ENCODE peak calls at places on chromosomes 12 and 14, in six cellular contexts. I, Z, X, L, P and Q are unnamed samples.

GRCh38 chr12:53201639-53202038 is 5.4 kb downstream of the ITGB7 start:
- DNase-seq in L (no peak), I (no peak), P (no peak), Z (no peak), X (no peak), Q (no peak)

GRCh38 chr12:67251012-67251411 is 18.1 kb upstream of the CAND1 start:
- DNase-seq in Z (no peak), L (no peak), I (no peak), P (no peak), X (no peak), Q (no peak)

GRCh38 chr12:65649126-65649525 is 175.2 kb upstream of the HMGA2 start:
- DNase-seq in X (peak), Z (no peak), L (peak), P (peak), I (peak), Q (peak)

GRCh38 chr14:87430810-87431209 is 562.2 kb downstream of the GALC start:
- DNase-seq in L (peak), I (peak), Z (no peak), P (peak), X (no peak), Q (peak)

GRCh38 chr12:132266802-132267201 is 62.6 kb downstream of the GALNT9 start:
- DNase-seq in P (no peak), L (no peak), I (no peak), X (no peak), Z (peak), Q (no peak)

GRCh38 chr12:19248929-19249602 is 119.5 kb downstream of the PLEKHA5 start:
- DNase-seq in L (no peak), Z (no peak), X (no peak), P (peak), I (no peak), Q (peak)

GRCh38 chr12:102407776-102408486 is 72.4 kb downstream of the IGF1 start:
- DNase-seq in I (no peak), P (peak), L (no peak), Z (no peak), X (no peak), Q (no peak)

GRCh38 chr14:50668008-50668851 is at the start of gene SAV1:
- DNase-seq in P (peak), X (peak), L (peak), I (no peak), Z (peak), Q (peak)

GRCh38 chr12:64656429-64656828 is 46.1 kb downstream of the RASSF3 start:
- DNase-seq in P (no peak), Z (no peak), X (no peak), L (peak), I (no peak), Q (no peak)

GRCh38 chr12:57460457-57461325 is 1.1 kb downstream of the GLI1 start:
- DNase-seq in L (no peak), X (no peak), I (peak), Z (peak), P (no peak), Q (no peak)

GRCh38 chr12:108712164-108712924 is 19.0 kb downstream of the CORO1C start:
- DNase-seq in L (no peak), Z (no peak), P (no peak), I (no peak), X (no peak), Q (no peak)

GRCh38 chr12:87320724-87321123 is 708.5 kb downstream of the C12orf50 start:
- DNase-seq in P (peak), Z (no peak), X (no peak), I (no peak), L (no peak), Q (peak)

GRCh38 chr12:52359511-52360103 is 7.7 kb downstream of the KRT85 start:
- DNase-seq in Z (peak), X (no peak), I (no peak), P (peak), L (no peak), Q (no peak)

GRCh38 chr14:73616831-73617230 is 4.5 kb downstream of the ACOT6 start:
- DNase-seq in Z (no peak), P (no peak), L (no peak), X (no peak), I (no peak), Q (no peak)

GRCh38 chr14:99502989-99503421 is 21.8 kb downstream of the CCNK start:
- DNase-seq in P (no peak), X (no peak), I (no peak), L (no peak), Z (peak), Q (no peak)

GRCh38 chr14:50647282-50647681 is 20.8 kb downstream of the SAV1 start:
- DNase-seq in X (no peak), L (no peak), P (no peak), Z (no peak), I (no peak), Q (no peak)

GRCh38 chr12:107330901-107331431 is 237.6 kb upstream of the CRY1 start:
- DNase-seq in L (no peak), P (no peak), X (no peak), Z (no peak), I (no peak), Q (no peak)

GRCh38 chr12:50620050-50620974 is 115.5 kb downstream of the DIP2B start:
- DNase-seq in Z (no peak), I (no peak), L (peak), X (no peak), P (peak), Q (peak)
- TF ChIP-seq CTCF in Z (no peak), I (no peak), L (no peak), X (no peak), P (peak), Q (no peak)

GRCh38 chr12:94671917-94672316 is 21.6 kb upstream of the TMCC3 start:
- DNase-seq in P (no peak), L (no peak), Z (no peak), I (no peak), X (no peak), Q (no peak)
- H3K4me3 ChIP-seq in P (no peak), L (no peak), Z (no peak), I (no peak), X (no peak), Q (no peak)

DNA sequence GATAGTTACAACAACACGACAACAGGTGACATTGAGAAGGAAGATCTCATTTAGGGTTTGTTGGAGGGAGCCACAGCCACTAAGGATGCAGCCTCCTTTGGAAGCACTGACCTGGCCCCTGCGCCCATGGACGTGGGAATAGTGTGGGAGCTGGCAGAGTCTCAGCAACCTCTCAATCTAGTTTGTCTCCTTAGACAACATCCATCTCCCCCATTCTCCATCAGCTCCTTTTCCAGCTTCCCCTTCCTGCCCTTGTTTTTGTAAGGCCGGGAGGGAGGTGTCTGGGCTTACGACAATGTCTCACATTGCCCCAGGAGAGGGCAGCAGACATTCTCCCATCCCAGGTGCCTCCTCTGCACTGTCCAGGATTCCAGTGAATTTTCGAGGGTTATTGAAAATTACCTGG is 170.2 kb upstream of the PZP start:
- DNase-seq in X (no peak), P (no peak), I (peak), Z (no peak), L (no peak), Q (no peak)
- TF ChIP-seq CTCF in X (no peak), P (peak), I (peak), Z (no peak), L (no peak), Q (no peak)

GRCh38 chr14:105316563-105316941 is 2.0 kb downstream of the PACS2 start:
- DNase-seq in X (no peak), Z (no peak), I (no peak), L (no peak), P (no peak), Q (no peak)
- H3K4me3 ChIP-seq in X (no peak), Z (no peak), I (no peak), L (no peak), P (no peak), Q (no peak)

DNA sequence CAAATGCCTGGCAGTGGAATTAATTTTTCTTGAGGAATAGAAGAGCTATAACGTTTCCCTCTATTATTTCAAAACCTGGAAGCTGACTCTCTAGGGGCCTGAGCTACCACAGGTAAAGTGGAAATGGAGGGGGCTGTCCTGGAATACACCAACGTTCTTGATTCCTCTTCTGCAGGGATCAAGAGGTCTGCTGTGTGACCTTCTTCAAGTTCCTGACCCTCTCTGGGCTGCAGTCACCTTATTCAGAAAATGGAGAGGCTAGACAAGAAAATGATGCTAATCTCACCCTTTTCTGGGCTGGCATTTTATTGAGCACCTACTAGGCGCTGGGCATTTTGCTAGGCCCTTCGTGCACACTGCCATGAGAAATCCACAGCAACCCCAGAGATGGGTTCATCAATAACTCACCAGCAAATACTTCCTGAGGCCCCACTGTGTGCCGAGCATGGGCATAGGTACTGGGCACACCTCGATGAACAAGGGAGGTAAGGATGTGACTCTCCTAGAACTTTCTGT is 55.2 kb upstream of the DLK1 start:
- DNase-seq in L (no peak), P (no peak), Z (peak), X (no peak), I (no peak), Q (no peak)
- TF ChIP-seq CTCF in L (no peak), P (no peak), Z (no peak), X (no peak), I (no peak), Q (no peak)

GRCh38 chr14:74619672-74620131 is 7.7 kb upstream of the LTBP2 start:
- DNase-seq in Z (peak), P (peak), X (peak), I (peak), L (peak), Q (peak)
- H3K4me3 ChIP-seq in Z (no peak), P (no peak), X (no peak), I (no peak), L (no peak), Q (no peak)